ENCODE peak calls at places on chromosomes 12 and 14, in eight cellular contexts. P, J, T, N, E, F, Y and G are unnamed samples.

GRCh38 chr14:34078117-34078743 is 127.4 kb upstream of the EGLN3 start:
- DNase-seq in T (no peak), N (no peak), J (peak; percentile 53), E (no peak), Y (no peak), P (no peak), F (no peak), G (no peak)

GRCh38 chr14:99721792-99722516 is 37.9 kb downstream of the CYP46A1 start:
- DNase-seq in Y (no peak), P (no peak), F (peak; percentile 69), T (no peak), N (peak; percentile 17), E (no peak), J (no peak), G (no peak)

GRCh38 chr14:76267322-76268012 is 108.5 kb upstream of the ESRRB start:
- DNase-seq in P (peak; percentile 58), E (peak; percentile 60), N (peak; percentile 56), T (no peak), J (no peak), F (peak; percentile 79), Y (peak; percentile 69), G (peak; percentile 31)

GRCh38 chr12:31465002-31465401 is 125.9 kb downstream of the DENND5B start:
- DNase-seq in E (no peak), N (no peak), Y (no peak), T (no peak), J (no peak), P (no peak), F (peak; percentile 54), G (no peak)

GRCh38 chr12:63955831-63956685 is 111.6 kb downstream of the SRGAP1 start:
- DNase-seq in T (no peak), N (no peak), F (no peak), P (peak; percentile 72), Y (peak; percentile 83), E (no peak), J (no peak), G (no peak)

GRCh38 chr12:7448099-7448498 is 4.1 kb upstream of the CD163L1 start:
- DNase-seq in E (no peak), N (no peak), T (no peak), P (no peak), F (no peak), J (no peak), Y (no peak), G (no peak)

GRCh38 chr12:52335598-52336262 is 14.5 kb upstream of the KRT83 start:
- DNase-seq in J (no peak), Y (peak; percentile 62), E (peak; percentile 41), T (no peak), F (no peak), N (no peak), P (no peak), G (no peak)

GRCh38 chr12:58262796-58263195 is 321.4 kb downstream of the ATP23 start:
- DNase-seq in J (no peak), E (no peak), F (no peak), P (no peak), Y (no peak), N (no peak), T (no peak), G (no peak)

GRCh38 chr14:68243441-68244010 is 423.9 kb downstream of the RAD51B start:
- DNase-seq in F (no peak), E (no peak), T (no peak), P (no peak), Y (no peak), N (no peak), J (no peak), G (no peak)

GRCh38 chr12:56635539-56636117 is 5.5 kb upstream of the BAZ2A start:
- DNase-seq in N (no peak), F (no peak), E (no peak), T (peak; percentile 56), P (no peak), J (no peak), Y (no peak), G (no peak)

GRCh38 chr12:75878382-75878720 is 153.2 kb downstream of the PHLDA1 start:
- DNase-seq in T (no peak), Y (no peak), N (no peak), J (no peak), E (no peak), F (no peak), P (peak; percentile 89), G (no peak)

GRCh38 chr12:130646690-130647089 is 69.4 kb downstream of the RIMBP2 start:
- DNase-seq in E (no peak), F (no peak), Y (peak; percentile 29), P (no peak), J (no peak), N (no peak), T (no peak), G (no peak)

GRCh38 chr12:65123435-65124063 is 2.4 kb upstream of the WIF1 start:
- DNase-seq in E (peak; percentile 33), T (no peak), F (no peak), Y (no peak), J (peak; percentile 66), P (peak; percentile 52), N (peak; percentile 21), G (peak; percentile 10)

GRCh38 chr12:59357811-59358210 is 238.0 kb upstream of the SLC16A7 start:
- DNase-seq in P (no peak), T (no peak), F (no peak), E (no peak), J (no peak), N (no peak), Y (no peak), G (no peak)

GRCh38 chr12:87157791-87158190 is 871.4 kb downstream of the C12orf50 start:
- DNase-seq in T (no peak), N (no peak), Y (no peak), F (no peak), P (peak; percentile 97), J (peak; percentile 95), E (no peak), G (no peak)

GRCh38 chr14:101007765-101008164 is 104.2 kb upstream of the RTL1 start:
- DNase-seq in T (no peak), N (no peak), F (peak; percentile 66), P (no peak), J (no peak), Y (no peak), E (no peak), G (no peak)

GRCh38 chr12:110754101-110754793 is 11.6 kb upstream of the PPP1CC start:
- DNase-seq in P (peak; percentile 62), T (no peak), J (no peak), N (no peak), F (no peak), E (no peak), Y (peak; percentile 72), G (no peak)

GRCh38 chr12:64042901-64043300 is 179.2 kb downstream of the KICS2 start:
- DNase-seq in F (no peak), J (no peak), P (peak; percentile 83), N (no peak), E (no peak), Y (no peak), T (no peak), G (no peak)

GRCh38 chr12:58419182-58419760 is 477.9 kb downstream of the ATP23 start:
- DNase-seq in P (no peak), J (no peak), T (no peak), F (no peak), N (no peak), E (no peak), Y (no peak), G (no peak)

GRCh38 chr14:69190191-69190590 is 1.1 kb upstream of the EXD2 start:
- DNase-seq in P (no peak), T (no peak), Y (no peak), E (no peak), F (no peak), N (no peak), J (no peak), G (no peak)

GRCh38 chr12:27615331-27615891 is 80.8 kb upstream of the REP15 start:
- DNase-seq in P (peak; percentile 59), F (no peak), T (no peak), J (peak; percentile 81), N (no peak), E (no peak), Y (no peak), G (no peak)

GRCh38 chr12:6233121-6233971 is 33.1 kb downstream of the CD9 start:
- DNase-seq in F (no peak), J (no peak), T (no peak), P (peak; percentile 26), E (peak; percentile 82), Y (no peak), N (no peak), G (no peak)

GRCh38 chr14:101634453-101635237 is 73.3 kb downstream of the DIO3 start:
- DNase-seq in N (no peak), E (no peak), Y (no peak), P (no peak), F (no peak), T (no peak), J (no peak), G (no peak)

GRCh38 chr12:100845095-100845494 is 50.5 kb downstream of the ANO4 start:
- DNase-seq in P (no peak), E (no peak), N (no peak), J (peak; percentile 45), Y (no peak), T (no peak), F (no peak), G (no peak)

GRCh38 chr14:60349663-60350365 is 100.8 kb downstream of the PPM1A start:
- DNase-seq in J (peak; percentile 90), P (peak; percentile 67), T (peak; percentile 48), Y (no peak), F (no peak), E (peak; percentile 24), N (peak; percentile 58), G (peak; percentile 54)

GRCh38 chr14:68076451-68076850 is 256.9 kb downstream of the RAD51B start:
- DNase-seq in N (no peak), T (no peak), Y (no peak), E (no peak), F (no peak), J (peak; percentile 73), P (peak; percentile 14), G (no peak)

GRCh38 chr12:25458047-25458552 is 95.0 kb downstream of the LMNTD1 start:
- DNase-seq in Y (no peak), T (no peak), F (no peak), N (no peak), E (no peak), P (peak; percentile 81), J (peak; percentile 93), G (no peak)

GRCh38 chr14:103623883-103624482 is 5.0 kb upstream of the KLC1 start:
- DNase-seq in F (no peak), E (no peak), T (no peak), N (no peak), P (peak; percentile 14), J (no peak), Y (no peak), G (no peak)
- TF ChIP-seq CTCF in F (no peak), E (no peak), T (no peak), N (no peak), P (no peak), J (no peak), Y (no peak), G (no peak)

GRCh38 chr14:97361181-97361580 is 564.0 kb downstream of the VRK1 start:
- DNase-seq in Y (no peak), P (no peak), T (no peak), E (no peak), N (no peak), J (no peak), F (no peak), G (no peak)
- TF ChIP-seq CTCF in Y (no peak), P (no peak), T (no peak), E (no peak), N (no peak), J (no peak), F (no peak), G (no peak)

GRCh38 chr14:53496668-53497067 is 343.5 kb upstream of the DDHD1 start:
- DNase-seq in F (no peak), P (no peak), N (no peak), Y (no peak), T (no peak), J (no peak), E (no peak), G (no peak)
- TF ChIP-seq CTCF in F (no peak), P (no peak), N (no peak), Y (no peak), T (no peak), J (no peak), E (no peak), G (no peak)

GRCh38 chr12:122306407-122306806 is 40.1 kb upstream of the VPS33A start:
- DNase-seq in E (no peak), J (no peak), F (no peak), T (no peak), Y (no peak), P (no peak), N (no peak), G (no peak)
- TF ChIP-seq CTCF in E (no peak), J (peak; percentile 30), F (no peak), T (no peak), Y (no peak), P (no peak), N (no peak), G (peak; percentile 44)